ENCODE peak calls at places on chromosomes 6 and 20, in four cellular contexts. R is GM23248, M is neuronal stem cell, B is astrocyte. I is an unnamed sample. For H3K4me1, the result is how much of the 10 kb centered on the place peaks cover.

GRCh38 chr6:124535299-124535698 is 426.9 kb upstream of the RNF217 start:
- DNase-seq in R (no peak), M (no peak), B (no peak), I (no peak)

GRCh38 chr6:163572612-163573011 is 158.1 kb downstream of the QKI start:
- DNase-seq in R (no peak), M (no peak), B (peak), I (no peak)

GRCh38 chr6:46175446-46175845 is 4.7 kb upstream of the ENPP5 start:
- DNase-seq in R (no peak), M (no peak), B (no peak), I (no peak)

GRCh38 chr6:157596886-157597285 is 215.9 kb downstream of the ZDHHC14 start:
- DNase-seq in R (no peak), M (no peak), B (no peak), I (no peak)

GRCh38 chr6:35015996-35016395 is 125.1 kb downstream of the TCP11 start:
- DNase-seq in R (peak), M (no peak), B (no peak), I (no peak)

GRCh38 chr6:55040102-55040848 is 134.0 kb upstream of the HCRTR2 start:
- DNase-seq in R (peak), M (no peak), B (peak), I (peak)

GRCh38 chr6:27263886-27264285 is 16.4 kb downstream of the PRSS16 start:
- DNase-seq in R (no peak), M (no peak), B (no peak), I (no peak)

GRCh38 chr6:164817662-164818061 is 491.7 kb downstream of the C6orf118 start:
- DNase-seq in R (no peak), M (no peak), B (no peak), I (no peak)

GRCh38 chr20:50036703-50037102 is 53.9 kb downstream of the SNAI1 start:
- DNase-seq in R (no peak), M (no peak), B (no peak), I (peak)

GRCh38 chr20:9241232-9241692 is 172.4 kb downstream of the PLCB4 start:
- DNase-seq in R (peak), M (no peak), B (peak), I (peak)

GRCh38 chr20:10201321-10201870 is 17.2 kb upstream of the SNAP25 start:
- DNase-seq in R (no peak), M (no peak), B (peak), I (no peak)

GRCh38 chr20:41734506-41734945 is 116.3 kb upstream of the CHD6 start:
- DNase-seq in R (peak), M (peak), B (peak), I (no peak)

GRCh38 chr20:11108102-11108842 is 434.5 kb upstream of the JAG1 start:
- DNase-seq in R (peak), M (no peak), B (peak), I (no peak)

GRCh38 chr6:139587469-139587868 is 213.0 kb upstream of the CITED2 start:
- DNase-seq in R (peak), M (no peak), B (peak), I (no peak)

GRCh38 chr6:4108561-4109093 is 26.7 kb downstream of the ECI2 start:
- DNase-seq in R (no peak), M (no peak), B (no peak), I (no peak)

GRCh38 chr20:35117148-35117547 is 24.5 kb upstream of the TRPC4AP start:
- DNase-seq in R (peak), M (no peak), B (peak), I (peak)

GRCh38 chr6:148289153-148289552 is 53.5 kb upstream of the SASH1 start:
- DNase-seq in R (no peak), M (no peak), B (no peak), I (no peak)

GRCh38 chr6:53342210-53342609 is 6.5 kb downstream of the ELOVL5 start:
- DNase-seq in R (no peak), M (no peak), B (no peak), I (no peak)

GRCh38 chr6:133951881-133952814 is 876 bp upstream of the TBPL1 start:
- DNase-seq in R (peak), M (peak), B (peak), I (peak)

GRCh38 chr20:50191065-50191565 is 485 bp downstream of the CEBPB start:
- DNase-seq in R (peak), M (no peak), B (no peak), I (peak)

GRCh38 chr6:71321344-71321743 is 32.7 kb downstream of the OGFRL1 start:
- DNase-seq in R (no peak), M (no peak), B (no peak), I (no peak)

GRCh38 chr6:15400572-15401004 is 154.7 kb downstream of the JARID2 start:
- DNase-seq in R (peak), M (no peak), B (no peak), I (no peak)

GRCh38 chr6:145453376-145453775 is 281.9 kb downstream of the EPM2A start:
- DNase-seq in R (peak), M (no peak), B (no peak), I (peak)

GRCh38 chr6:14784596-14785360 is 461.1 kb upstream of the JARID2 start:
- DNase-seq in R (no peak), M (peak), B (no peak), I (no peak)

GRCh38 chr6:159493888-159494632 is 199.0 kb downstream of the SOD2 start:
- DNase-seq in R (peak), M (no peak), B (no peak), I (no peak)

GRCh38 chr6:159933077-159933476 is 35.8 kb upstream of the IGF2R start:
- DNase-seq in R (no peak), M (no peak), B (no peak), I (no peak)

GRCh38 chr6:159044899-159045727 is at the start of gene TAGAP:
- DNase-seq in R (peak), M (no peak), B (no peak), I (no peak)

GRCh38 chr6:169905041-169905807 is 153.8 kb downstream of the ERMARD start:
- DNase-seq in R (peak), M (no peak), B (peak), I (peak)

GRCh38 chr6:4774715-4775590 is 1.3 kb upstream of the CDYL start:
- DNase-seq in R (peak), M (no peak), B (no peak), I (peak)

GRCh38 chr6:99521557-99522286 is 6.5 kb upstream of the USP45 start:
- DNase-seq in R (peak), M (no peak), B (peak), I (no peak)

GRCh38 chr6:125114248-125114858 is 39.2 kb upstream of the TPD52L1 start:
- DNase-seq in R (peak), M (no peak), B (no peak), I (no peak)

GRCh38 chr6:7781240-7781639 is 55.3 kb downstream of the BMP6 start:
- DNase-seq in R (no peak), M (no peak), B (no peak), I (no peak)

GRCh38 chr6:100663219-100663863 is 198.6 kb upstream of the SIM1 start:
- DNase-seq in R (peak), M (no peak), B (peak), I (no peak)

GRCh38 chr6:121630716-121631115 is 195.3 kb downstream of the GJA1 start:
- DNase-seq in R (no peak), M (no peak), B (no peak), I (no peak)

GRCh38 chr6:144928847-144929246 is 643.7 kb downstream of the UTRN start:
- DNase-seq in R (no peak), M (no peak), B (no peak), I (no peak)

GRCh38 chr6:41901882-41902519 is 6.8 kb upstream of the USP49 start:
- DNase-seq in R (peak), M (no peak), B (no peak), I (no peak)

GRCh38 chr6:26536571-26537159 is 1.5 kb upstream of the HMGN4 start:
- DNase-seq in R (peak), M (peak), B (peak), I (no peak)

GRCh38 chr6:10416516-10416862 is 1.6 kb upstream of the TFAP2A start:
- DNase-seq in R (no peak), M (no peak), B (no peak), I (peak)

GRCh38 chr6:10418862-10419748 is 4.2 kb upstream of the TFAP2A start:
- DNase-seq in R (no peak), M (no peak), B (peak), I (peak)

GRCh38 chr6:10418361-10418861 is 3.5 kb upstream of the TFAP2A start:
- DNase-seq in R (no peak), M (no peak), B (no peak), I (no peak)

GRCh38 chr6:10416863-10417641 is 2.2 kb upstream of the TFAP2A start:
- DNase-seq in R (no peak), M (no peak), B (no peak), I (no peak)

DNA sequence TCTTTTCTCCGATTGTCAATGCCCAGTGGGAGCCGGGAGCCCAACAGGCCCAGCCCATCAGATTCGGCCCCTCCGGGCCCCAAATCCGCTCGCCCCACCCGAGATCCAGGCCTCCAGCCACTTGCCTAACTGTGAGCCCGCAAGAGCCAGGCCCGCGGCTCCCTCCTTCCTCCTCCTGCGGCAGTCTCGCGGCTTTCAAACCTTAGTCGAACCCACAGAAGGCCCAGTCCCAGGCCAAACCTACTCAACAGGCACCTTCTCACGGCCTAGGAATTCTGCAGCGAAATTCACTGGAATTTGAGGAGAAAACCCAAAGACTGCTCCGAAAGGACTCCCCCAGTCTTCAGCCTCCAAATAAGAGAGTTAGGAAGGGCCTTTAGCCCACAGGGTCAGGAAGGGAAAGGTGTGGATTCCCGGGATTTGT is 2.8 kb upstream of the TFAP2A start:
- DNase-seq in R (no peak), M (no peak), B (no peak), I (no peak)
- H3K4me1 ChIP-seq in R (under half), M (under half), B (under half), I (under half)

GRCh38 chr6:21382821-21383455 is 210.6 kb upstream of the SOX4 start:
- DNase-seq in R (no peak), M (no peak), B (no peak), I (no peak)

GRCh38 chr6:21384211-21384610 is 209.3 kb upstream of the SOX4 start:
- DNase-seq in R (no peak), M (no peak), B (peak), I (no peak)

GRCh38 chr6:21383499-21384085 is 210.0 kb upstream of the SOX4 start:
- DNase-seq in R (no peak), M (no peak), B (no peak), I (no peak)

GRCh38 chr6:21377356-21377755 is 216.2 kb upstream of the SOX4 start:
- DNase-seq in R (no peak), M (no peak), B (no peak), I (no peak)

GRCh38 chr6:21381336-21381963 is 212.1 kb upstream of the SOX4 start:
- DNase-seq in R (no peak), M (no peak), B (no peak), I (no peak)
- H2AFZ ChIP-seq in R (no peak), M (no peak), B (no peak), I (no peak)

GRCh38 chr6:44060622-44061374 is 66.5 kb downstream of the MRPL14 start:
- DNase-seq in R (no peak), M (no peak), B (no peak), I (no peak)
- H3K4me1 ChIP-seq in R (half or more), M (under half), B (half or more), I (half or more)

GRCh38 chr6:118718903-118719302 is 67.5 kb upstream of the CEP85L start:
- DNase-seq in R (no peak), M (no peak), B (no peak), I (no peak)
- H2AFZ ChIP-seq in R (no peak), M (peak), B (no peak), I (no peak)